ENCODE peak calls at places on chromosomes 16 and 17, in five cellular contexts. D is fibroblast of lung, F is tibial artery, J is bronchial epithelial cell, I is left ventricle myocardium inferior. Y is an unnamed sample.

GRCh38 chr16:15052747-15053476 is 3.0 kb downstream of the NTAN1 start:
- DNase-seq in F (peak; percentile 31), J (peak; percentile 34), D (no peak), I (no peak), Y (no peak)

GRCh38 chr16:83808573-83809014 is 816 bp downstream of the HSBP1 start:
- DNase-seq in D (no peak), F (no peak), J (no peak), I (no peak), Y (no peak)

GRCh38 chr17:68238894-68239293 is 8.9 kb upstream of the AMZ2 start:
- DNase-seq in I (no peak), D (no peak), F (no peak), J (no peak), Y (no peak)

GRCh38 chr17:28144019-28144418 is 101.5 kb downstream of the NLK start:
- DNase-seq in D (no peak), F (no peak), I (no peak), J (no peak), Y (no peak)

GRCh38 chr17:76644995-76645394 is 1.4 kb upstream of the ST6GALNAC1 start:
- DNase-seq in F (no peak), I (no peak), J (no peak), D (no peak), Y (no peak)

GRCh38 chr17:57195790-57196460 is 60.4 kb upstream of the MSI2 start:
- DNase-seq in D (peak; percentile 32), F (no peak), J (peak; percentile 87), I (no peak), Y (no peak)

GRCh38 chr17:68600881-68601564 is at the start of gene FAM20A:
- DNase-seq in F (no peak), I (peak; percentile 58), J (no peak), D (no peak), Y (peak; percentile 19)

GRCh38 chr16:3509470-3509928 is 8.7 kb downstream of the CLUAP1 start:
- DNase-seq in J (peak; percentile 64), D (no peak), I (no peak), F (peak; percentile 39), Y (no peak)

GRCh38 chr17:28901866-28902818 is 737 bp downstream of the DHRS13 start:
- DNase-seq in J (no peak), F (no peak), D (peak; percentile 8), I (peak; percentile 48), Y (peak; percentile 54)

GRCh38 chr17:17940451-17940911 is 31.7 kb downstream of the TOM1L2 start:
- DNase-seq in J (no peak), D (peak; percentile 90), F (no peak), I (no peak), Y (no peak)

GRCh38 chr16:12661656-12662172 is 142.0 kb downstream of the CPPED1 start:
- DNase-seq in F (no peak), I (no peak), D (peak; percentile 22), J (no peak), Y (peak; percentile 76)

GRCh38 chr16:48831081-48831722 is 221.2 kb upstream of the N4BP1 start:
- DNase-seq in I (no peak), D (no peak), F (no peak), J (no peak), Y (peak; percentile 61)

GRCh38 chr16:48384305-48384981 is 770 bp downstream of the SIAH1 start:
- DNase-seq in I (peak; percentile 71), F (peak; percentile 78), J (no peak), D (peak; percentile 42), Y (peak; percentile 74)

GRCh38 chr16:75218256-75219076 is at the start of gene CTRB1:
- DNase-seq in J (no peak), I (no peak), D (no peak), F (no peak), Y (no peak)

GRCh38 chr16:57637020-57637419 is 8.6 kb downstream of the ADGRG1 start:
- DNase-seq in I (no peak), D (peak; percentile 28), F (peak; percentile 70), J (no peak), Y (no peak)

GRCh38 chr17:75688209-75688771 is 21.2 kb downstream of the SAP30BP start:
- DNase-seq in D (peak; percentile 71), J (peak; percentile 84), I (no peak), F (no peak), Y (no peak)

GRCh38 chr16:70476272-70477020 is 22.1 kb downstream of the FCSK start:
- DNase-seq in F (no peak), I (no peak), J (peak; percentile 62), D (peak; percentile 85), Y (no peak)

DNA sequence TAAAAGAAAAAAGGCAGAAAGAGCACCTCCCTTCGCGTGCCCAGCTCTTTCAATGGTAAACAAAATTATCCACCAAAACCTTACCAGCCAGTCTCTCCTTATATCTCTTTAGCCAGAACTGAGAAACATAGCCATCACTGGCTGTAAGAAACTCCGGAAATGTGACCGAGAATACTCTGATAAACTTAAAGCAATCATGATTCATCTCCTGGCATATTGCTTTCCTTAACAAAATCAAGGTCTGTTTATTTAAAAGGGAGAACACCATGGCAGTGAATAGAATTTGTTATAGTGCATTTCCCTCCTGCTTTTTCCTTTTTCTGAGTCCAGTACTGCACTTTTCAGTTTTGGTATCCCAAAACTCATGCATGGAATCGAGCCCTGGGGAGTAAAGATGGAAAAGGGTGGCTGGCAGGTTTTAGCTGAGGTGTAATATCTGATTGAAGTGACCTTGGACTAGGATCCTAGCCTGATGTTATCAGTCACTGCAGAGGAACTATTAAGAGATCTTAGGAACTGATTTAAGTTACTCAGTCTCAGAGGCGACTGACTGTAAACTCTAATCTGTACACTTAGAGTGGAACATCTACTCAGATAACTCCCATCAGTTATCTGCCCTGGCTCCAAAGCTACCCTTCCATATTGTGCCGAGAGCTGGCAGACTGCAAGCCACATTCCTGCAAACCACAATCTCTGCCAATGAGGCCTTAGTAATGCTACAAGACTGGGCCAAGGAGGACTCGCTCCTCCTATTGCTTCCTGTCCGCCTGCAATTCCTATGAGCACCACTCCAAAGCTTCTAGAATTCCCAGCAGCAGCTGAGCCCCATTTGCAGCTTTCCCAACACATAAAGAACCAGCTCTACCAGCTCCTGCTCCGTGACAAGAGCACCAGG is 7.4 kb upstream of the COX10 start:
- DNase-seq in F (no peak), I (no peak), J (peak; percentile 83), D (peak; percentile 93), Y (no peak)
- TF ChIP-seq CTCF in F (no peak), I (peak; percentile 13), J (peak; percentile 23), D (peak; percentile 11), Y (no peak)

GRCh38 chr16:28873543-28874201 is 4.6 kb upstream of the ATP2A1 start:
- DNase-seq in D (no peak), F (no peak), I (no peak), J (no peak), Y (peak; percentile 56)

GRCh38 chr16:28876973-28877641 is 1.2 kb upstream of the ATP2A1 start:
- DNase-seq in D (no peak), F (no peak), I (no peak), J (no peak), Y (no peak)

GRCh38 chr16:28876016-28876659 is 2.1 kb upstream of the ATP2A1 start:
- DNase-seq in F (no peak), D (no peak), J (no peak), I (no peak), Y (no peak)

GRCh38 chr16:28874406-28874805 is 3.9 kb upstream of the ATP2A1 start:
- DNase-seq in D (no peak), J (no peak), F (no peak), I (no peak), Y (no peak)

DNA sequence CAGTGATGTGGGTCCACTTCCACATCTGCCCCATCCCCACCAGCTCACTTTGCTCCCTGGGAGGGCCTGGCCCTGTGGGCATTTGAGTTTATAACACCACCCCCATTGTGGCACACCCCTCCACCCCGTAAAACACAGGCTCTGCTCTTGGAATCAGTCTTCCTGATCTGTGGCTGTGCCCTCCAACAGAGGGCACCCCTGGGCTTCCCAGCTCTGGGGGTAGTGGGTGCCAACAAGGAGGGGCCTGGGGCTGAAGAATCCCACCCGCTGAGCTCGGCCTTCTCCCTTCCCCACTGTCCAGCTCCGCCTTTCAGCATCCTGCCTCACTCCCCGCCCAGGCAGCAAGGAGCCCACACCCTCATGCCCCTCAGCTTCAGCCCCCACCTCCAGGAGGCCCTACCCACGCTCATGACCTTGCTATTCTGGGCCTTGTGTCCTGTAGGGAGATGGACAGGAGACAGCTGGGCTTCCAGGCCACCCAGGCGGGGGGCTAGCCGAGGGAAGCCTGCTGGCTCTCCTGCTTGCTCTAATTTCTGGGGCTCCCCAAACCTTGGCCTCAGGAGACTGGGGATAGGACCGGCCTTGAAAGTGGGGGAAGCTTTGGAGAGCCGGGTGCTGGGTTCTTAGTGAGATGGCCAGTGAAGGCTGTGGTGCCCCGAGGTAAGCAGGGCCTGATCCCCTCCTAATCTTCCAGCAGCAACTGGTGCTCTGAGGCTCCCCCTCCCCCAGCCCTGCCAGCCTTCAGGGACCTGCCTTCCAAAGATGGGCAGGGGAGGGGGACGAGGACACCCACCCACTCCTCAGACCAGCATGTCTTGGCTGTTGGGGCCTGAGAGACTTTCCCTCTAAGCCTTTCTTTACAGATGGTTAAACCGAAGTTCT is 2.9 kb upstream of the ATP2A1 start:
- DNase-seq in I (no peak), J (no peak), F (no peak), D (no peak), Y (no peak)
- TF ChIP-seq CTCF in I (no peak), J (no peak), F (no peak), D (peak; percentile 10), Y (no peak)

GRCh38 chr16:89897204-89897603 is 21.5 kb upstream of the MC1R start:
- DNase-seq in F (no peak), J (no peak), D (no peak), I (no peak), Y (no peak)

GRCh38 chr16:89898201-89898967 is 20.3 kb upstream of the MC1R start:
- DNase-seq in D (no peak), I (no peak), F (no peak), J (no peak), Y (no peak)

GRCh38 chr16:89900885-89901284 is 17.8 kb upstream of the MC1R start:
- DNase-seq in F (no peak), I (no peak), J (no peak), D (no peak), Y (no peak)

GRCh38 chr16:89902980-89903379 is 15.7 kb upstream of the MC1R start:
- DNase-seq in J (no peak), I (no peak), D (no peak), F (no peak), Y (no peak)

GRCh38 chr16:89899879-89900481 is 18.7 kb upstream of the MC1R start:
- DNase-seq in D (no peak), F (no peak), I (no peak), J (no peak), Y (no peak)
- TF ChIP-seq CTCF in D (no peak), F (no peak), I (no peak), J (no peak), Y (no peak)

DNA sequence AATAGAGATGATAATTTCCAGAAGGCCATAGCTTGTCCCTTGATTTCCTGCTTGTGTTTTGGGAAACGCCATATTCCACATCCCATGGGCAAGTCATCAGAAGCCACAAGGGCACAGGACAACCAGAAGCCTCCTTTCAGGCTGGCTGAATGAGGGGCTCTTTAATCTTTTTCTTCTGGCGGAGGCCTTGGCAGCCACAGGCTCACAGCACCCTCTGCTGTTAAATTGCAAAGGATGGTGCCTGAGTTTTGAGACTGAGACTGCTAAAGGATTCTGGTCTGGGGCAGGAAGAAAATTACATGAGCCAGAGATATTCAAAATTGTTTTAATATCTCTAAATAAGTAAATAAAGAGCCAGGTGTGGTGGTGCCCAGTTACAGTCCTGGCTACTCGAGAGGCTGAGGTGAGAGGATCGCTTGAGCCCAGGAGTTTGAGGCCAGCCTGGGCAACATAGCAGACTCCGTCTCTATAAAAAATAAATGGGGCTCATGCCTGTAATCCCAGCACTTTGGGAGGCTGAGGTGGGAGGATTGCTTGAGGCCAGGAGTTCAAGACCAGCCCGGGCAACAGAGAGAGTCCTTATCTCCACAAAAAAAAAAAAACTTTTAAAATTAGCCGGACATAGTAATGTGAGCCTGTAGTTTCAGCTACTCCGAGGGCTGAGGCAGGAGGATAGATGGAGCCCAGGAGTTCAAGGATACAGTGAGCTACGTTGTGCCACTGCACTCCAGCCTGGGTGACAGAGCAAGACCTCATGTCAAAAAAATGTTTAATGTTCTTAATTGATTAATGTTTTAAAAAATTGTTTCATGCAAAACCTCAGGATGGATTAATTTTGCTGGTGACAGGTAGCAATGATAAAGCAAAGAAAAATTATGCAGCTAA is 26.3 kb downstream of the AARSD1 start:
- DNase-seq in I (no peak), D (peak; percentile 46), J (peak; percentile 39), F (no peak), Y (peak; percentile 66)
- TF ChIP-seq CTCF in I (peak; percentile 78), D (peak; percentile 77), J (peak; percentile 53), F (peak; percentile 58), Y (no peak)